ENCODE peak calls at places on chromosomes 2 and 18, in six cellular contexts. M is adrenal gland; U is stimulated activated CD4-positive, alpha-beta T cell treated with anti-CD3 and anti-CD28 coated beads, Interleukin-4, amount 100 ng/mL, for 4 hours; B is neuronal stem cell; N is cardiac septum; K is Kasumi-1. I is an unnamed sample.

GRCh38 chr2:207767461-207768167 is 2.1 kb downstream of the FZD5 start:
- DNase-seq in M (peak), U (no peak), B (peak), N (no peak), K (no peak), I (no peak)

GRCh38 chr2:42087137-42087856 is 39.5 kb downstream of the PKDCC start:
- DNase-seq in M (no peak), U (no peak), B (no peak), N (no peak), K (no peak), I (no peak)

GRCh38 chr18:37252854-37253396 is 312.7 kb downstream of the CELF4 start:
- DNase-seq in M (no peak), U (no peak), B (no peak), N (no peak), K (no peak), I (no peak)

GRCh38 chr2:147711031-147711430 is 133.8 kb upstream of the ACVR2A start:
- DNase-seq in M (no peak), U (no peak), B (no peak), N (no peak), K (no peak), I (no peak)

GRCh38 chr18:22551536-22552151 is 133.9 kb upstream of the CTAGE1 start:
- DNase-seq in M (peak), U (no peak), B (no peak), N (no peak), K (no peak), I (no peak)

GRCh38 chr2:32235315-32235714 is 29.4 kb downstream of the NLRC4 start:
- DNase-seq in M (no peak), U (no peak), B (no peak), N (no peak), K (no peak), I (no peak)

GRCh38 chr2:220499281-220499680 is 871.9 kb downstream of the SLC4A3 start:
- DNase-seq in M (peak), U (no peak), B (no peak), N (no peak), K (no peak), I (no peak)

GRCh38 chr2:191012346-191012745 is 1.6 kb downstream of the STAT1 start:
- DNase-seq in M (no peak), U (no peak), B (no peak), N (no peak), K (no peak), I (no peak)

GRCh38 chr2:165536861-165537499 is 67.5 kb downstream of the CSRNP3 start:
- DNase-seq in M (no peak), U (no peak), B (no peak), N (no peak), K (no peak), I (no peak)

GRCh38 chr2:216880509-216881184 is 20.8 kb upstream of the TNP1 start:
- DNase-seq in M (peak), U (no peak), B (no peak), N (no peak), K (no peak), I (no peak)

GRCh38 chr2:109446531-109447131 is 167.1 kb downstream of the SEPTIN10 start:
- DNase-seq in M (no peak), U (no peak), B (no peak), N (no peak), K (no peak), I (peak)

GRCh38 chr2:47631840-47632398 is 151.0 kb upstream of the MSH6 start:
- DNase-seq in M (peak), U (no peak), B (no peak), N (no peak), K (no peak), I (no peak)

GRCh38 chr2:25697559-25698341 is 24.4 kb upstream of the DTNB start:
- DNase-seq in M (no peak), U (no peak), B (no peak), N (peak), K (no peak), I (no peak)

GRCh38 chr2:161138429-161138828 is 21.8 kb upstream of the TANK start:
- DNase-seq in M (no peak), U (no peak), B (no peak), N (no peak), K (no peak), I (no peak)

GRCh38 chr18:66616523-66616983 is 12.7 kb upstream of the CDH19 start:
- DNase-seq in M (no peak), U (no peak), B (no peak), N (no peak), K (peak), I (no peak)

GRCh38 chr2:20661028-20661980 is 5.6 kb upstream of the GDF7 start:
- DNase-seq in M (peak), U (peak), B (peak), N (peak), K (peak), I (no peak)

GRCh38 chr2:154130821-154131220 is 259.1 kb downstream of the GALNT13 start:
- DNase-seq in M (no peak), U (no peak), B (no peak), N (no peak), K (no peak), I (no peak)

GRCh38 chr2:18841248-18842150 is 252.1 kb upstream of the NT5C1B start:
- DNase-seq in M (no peak), U (no peak), B (no peak), N (no peak), K (no peak), I (no peak)

GRCh38 chr2:37671013-37671815 is at the start of gene CDC42EP3:
- DNase-seq in M (peak), U (peak), B (peak), N (peak), K (peak), I (peak)

GRCh38 chr2:2620604-2621003 is 289.5 kb upstream of the MYT1L start:
- DNase-seq in M (no peak), U (no peak), B (no peak), N (no peak), K (no peak), I (peak)

GRCh38 chr18:2846241-2846637 is 567 bp upstream of the EMILIN2 start:
- DNase-seq in M (no peak), U (no peak), B (peak), N (no peak), K (no peak), I (no peak)

GRCh38 chr2:97741251-97741650 is 27.9 kb downstream of the ZAP70 start:
- DNase-seq in M (no peak), U (no peak), B (no peak), N (peak), K (no peak), I (no peak)

GRCh38 chr2:85504434-85505261 is 34.3 kb upstream of the MAT2A start:
- DNase-seq in M (peak), U (no peak), B (no peak), N (no peak), K (peak), I (no peak)

GRCh38 chr2:22912398-22912797 is 472.6 kb upstream of the KLHL29 start:
- DNase-seq in M (no peak), U (no peak), B (no peak), N (no peak), K (no peak), I (no peak)

GRCh38 chr2:122395687-122396086 is 640.2 kb downstream of the TSN start:
- DNase-seq in M (no peak), U (no peak), B (no peak), N (no peak), K (no peak), I (no peak)

GRCh38 chr18:62715829-62716678 is 713 bp downstream of the PHLPP1 start:
- DNase-seq in M (peak), U (peak), B (peak), N (peak), K (peak), I (peak)

GRCh38 chr2:161943012-161943411 is 131.0 kb downstream of the DPP4 start:
- DNase-seq in M (no peak), U (no peak), B (no peak), N (no peak), K (no peak), I (no peak)